ENCODE peak calls at places on chromosome X, in five cellular contexts. Y is esophagus squamous epithelium, M is A549, O is IMR-90, C is right lobe of liver. W is an unnamed sample.

GRCh38 chrX:40152706-40153334 is 55.1 kb upstream of the BCOR start:
- DNase-seq in Y (no peak), M (peak), O (no peak), C (peak), W (no peak)

GRCh38 chrX:53287493-53288138 is 6.2 kb upstream of the IQSEC2 start:
- DNase-seq in O (peak), Y (no peak), C (no peak), M (no peak), W (peak)

GRCh38 chrX:11381464-11381863 is 88.3 kb downstream of the AMELX start:
- DNase-seq in Y (peak), M (peak), C (no peak), O (peak), W (no peak)

GRCh38 chrX:73562986-73563739 is at the start of gene CHIC1:
- DNase-seq in Y (no peak), M (peak), C (peak), O (peak), W (peak)

GRCh38 chrX:12770440-12770839 is 20.8 kb upstream of the PRPS2 start:
- DNase-seq in M (peak), Y (no peak), C (no peak), O (peak), W (no peak)

GRCh38 chrX:140664939-140665338 is 44.6 kb upstream of the LINC00632 start:
- DNase-seq in M (peak), Y (no peak), C (no peak), O (peak), W (no peak)

GRCh38 chrX:14528629-14529287 is 578 bp upstream of the GLRA2 start:
- DNase-seq in C (no peak), M (peak), Y (no peak), O (peak), W (peak)

GRCh38 chrX:5876984-5877655 is 351.5 kb downstream of the NLGN4X start:
- DNase-seq in Y (no peak), O (no peak), C (no peak), M (peak), W (no peak)

GRCh38 chrX:107672955-107673378 is 44.7 kb downstream of the PRPS1 start:
- DNase-seq in Y (peak), C (peak), O (peak), M (peak), W (peak)

GRCh38 chrX:41090568-41091238 is 5.5 kb downstream of the USP9X start:
- DNase-seq in Y (no peak), C (no peak), O (peak), M (no peak), W (no peak)

DNA sequence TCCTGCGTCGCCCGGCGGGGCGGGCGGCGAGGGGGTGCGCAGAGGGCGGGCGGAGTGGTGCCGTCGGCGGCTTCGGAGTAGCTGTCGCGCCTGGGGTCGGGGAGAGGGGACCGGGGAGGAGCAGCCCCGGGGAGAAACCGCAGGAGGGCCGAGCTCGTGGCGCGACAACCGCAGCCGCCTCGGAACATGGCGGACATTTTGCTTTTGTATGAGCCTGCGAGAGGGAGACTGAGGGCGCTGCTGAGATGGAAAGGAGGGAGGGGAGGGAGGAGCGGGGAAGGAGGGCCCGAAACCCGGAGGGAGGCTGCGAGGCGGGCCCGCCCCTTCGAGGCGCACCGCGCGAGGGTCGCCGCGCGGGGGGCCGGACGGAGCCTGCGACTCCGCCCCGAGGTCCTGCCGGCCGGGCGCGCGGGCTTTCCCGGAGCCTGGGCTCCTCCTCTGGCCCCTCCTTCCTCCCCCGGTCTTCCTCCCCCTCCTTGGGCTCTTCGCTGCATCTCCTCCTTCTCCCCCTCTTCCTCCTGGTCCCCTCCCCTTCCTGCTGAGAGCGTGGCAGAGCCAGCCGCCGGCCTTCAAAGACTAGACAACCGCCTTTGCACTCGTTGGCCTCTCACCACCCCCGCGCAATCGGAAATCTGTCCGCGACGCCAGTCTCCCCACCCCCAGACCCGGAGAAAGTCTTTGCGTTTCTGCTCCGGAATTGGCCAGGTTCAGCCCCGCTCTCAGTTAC is 1.1 kb downstream of the INTS6L start:
- DNase-seq in C (peak), Y (peak), M (peak), O (peak), W (peak)
- TF ChIP-seq POLR2A in C (peak), Y (peak), M (peak), O (peak), W (no peak)

DNA sequence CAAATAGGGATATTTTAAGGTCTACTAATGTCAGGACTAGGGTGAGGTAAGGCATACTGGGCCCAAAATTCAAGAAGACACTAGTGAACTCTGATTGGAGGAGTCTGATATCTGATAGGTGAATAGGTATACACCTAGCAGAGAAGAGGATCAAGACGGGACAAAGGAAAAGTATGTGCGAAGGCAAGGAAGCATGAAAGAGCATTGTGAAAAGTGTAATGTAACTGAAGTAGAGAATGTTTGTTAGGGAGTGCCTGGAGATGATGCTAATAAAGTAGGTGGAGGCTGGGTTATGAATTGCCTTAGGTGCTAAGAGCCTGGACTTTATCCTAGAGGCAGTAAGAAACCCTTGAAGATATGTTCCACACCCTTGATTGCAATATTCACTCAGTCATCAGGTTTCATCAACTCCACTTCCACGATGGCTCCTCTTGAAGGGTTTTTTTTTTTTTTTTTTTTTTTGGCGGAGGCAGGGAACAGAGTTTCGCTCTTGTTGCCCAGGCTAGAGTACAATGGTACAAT is 49.9 kb upstream of the XIAP start:
- DNase-seq in C (no peak), M (peak), O (no peak), Y (no peak), W (no peak)
- TF ChIP-seq POLR2A in C (no peak), M (no peak), O (no peak), Y (no peak), W (no peak)

GRCh38 chrX:123961268-123962005 is at the start of gene STAG2:
- DNase-seq in O (peak), M (peak), Y (peak), C (peak), W (peak)
- TF ChIP-seq POLR2A in O (no peak), M (no peak), Y (no peak), C (no peak), W (no peak)

GRCh38 chrX:16653424-16653823 is 3.5 kb downstream of the S100G start:
- DNase-seq in O (no peak), C (no peak), Y (no peak), M (no peak), W (no peak)
- TF ChIP-seq POLR2A in O (no peak), C (no peak), Y (no peak), M (no peak), W (no peak)

GRCh38 chrX:71095971-71096701 is 485 bp downstream of the FOXO4 start:
- DNase-seq in O (peak), Y (no peak), C (no peak), M (no peak), W (no peak)

GRCh38 chrX:71098302-71098701 is 2.7 kb downstream of the FOXO4 start:
- DNase-seq in C (no peak), M (peak), Y (peak), O (peak), W (peak)

GRCh38 chrX:71095033-71095432 is 618 bp upstream of the FOXO4 start:
- DNase-seq in O (no peak), C (no peak), M (no peak), Y (no peak), W (no peak)

GRCh38 chrX:71096702-71097032 is 1.0 kb downstream of the FOXO4 start:
- DNase-seq in C (no peak), O (no peak), M (no peak), Y (no peak), W (no peak)

DNA sequence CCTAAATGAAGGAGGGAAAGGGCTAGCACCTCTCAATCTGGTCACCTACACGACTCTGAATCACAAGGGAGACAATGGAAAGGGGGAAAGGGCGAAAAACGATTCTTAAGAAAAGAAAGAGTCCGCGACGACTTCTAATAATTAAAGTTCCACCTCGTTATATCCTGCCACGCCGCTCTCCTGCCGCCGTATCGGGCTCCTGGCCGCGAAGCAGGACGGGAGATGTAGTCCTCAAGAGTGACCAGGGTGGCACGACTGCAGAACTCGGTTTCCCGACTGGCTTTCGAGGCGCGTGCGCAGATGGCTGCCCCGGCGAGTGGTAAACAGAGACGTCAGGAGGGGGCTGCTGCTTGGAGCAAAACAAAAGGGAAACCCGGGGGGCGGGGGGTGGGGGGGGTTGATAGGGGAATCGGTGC is at the start of gene FOXO4:
- DNase-seq in Y (peak), M (peak), C (peak), O (peak), W (peak)
- TF ChIP-seq POLR2A in Y (no peak), M (peak), C (no peak), O (no peak), W (no peak)

W was measured in lower leg skin.